ENCODE peak calls at places on chromosomes 4 and X, in nine cellular contexts. C, L, E, G, Y, J, F, O and U are unnamed samples.
A peak's percentile ranks its signal among the peaks of the same experiment; 100 is the strongest.

GRCh38 chr4:175034986-175035705 is 117.0 kb downstream of the ADAM29 start:
- DNase-seq in C (no peak), L (no peak), E (no peak), G (no peak), Y (no peak), J (no peak), F (no peak), O (no peak), U (no peak)

GRCh38 chr4:105197777-105198176 is 51.1 kb downstream of the TET2 start:
- DNase-seq in C (no peak), L (no peak), E (no peak), G (no peak), Y (no peak), J (no peak), F (no peak), O (no peak), U (no peak)

GRCh38 chrX:107503996-107504395 is 54.5 kb downstream of the FRMPD3 start:
- DNase-seq in C (no peak), L (no peak), E (no peak), G (no peak), Y (no peak), J (peak; percentile 67), F (peak; percentile 5), O (no peak), U (no peak)

GRCh38 chr4:43316813-43317212 is 424.3 kb downstream of the GRXCR1 start:
- DNase-seq in C (no peak), L (no peak), E (no peak), G (no peak), Y (no peak), J (no peak), F (no peak), O (no peak), U (no peak)

GRCh38 chrX:10750581-10750980 is 130.2 kb upstream of the MID1 start:
- DNase-seq in C (no peak), L (no peak), E (no peak), G (no peak), Y (no peak), J (no peak), F (no peak), O (no peak), U (no peak)

GRCh38 chr4:145694929-145695328 is 15.0 kb downstream of the C4orf51 start:
- DNase-seq in C (no peak), L (no peak), E (no peak), G (no peak), Y (no peak), J (no peak), F (no peak), O (no peak), U (no peak)

GRCh38 chr4:2353222-2354107 is 65.0 kb downstream of the ZFYVE28 start:
- DNase-seq in C (no peak), L (peak; percentile 79), E (no peak), G (no peak), Y (peak; percentile 43), J (no peak), F (no peak), O (peak; percentile 43), U (peak; percentile 56)

GRCh38 chrX:23610491-23610890 is 56.8 kb upstream of the PRDX4 start:
- DNase-seq in C (no peak), L (no peak), E (no peak), G (no peak), Y (no peak), J (no peak), F (no peak), O (no peak), U (no peak)

GRCh38 chr4:142278663-142279062 is 567.4 kb downstream of the INPP4B start:
- DNase-seq in C (no peak), L (no peak), E (no peak), G (no peak), Y (no peak), J (no peak), F (no peak), O (no peak), U (no peak)
- H3K4me1 ChIP-seq in C (peaks cover 28% of the 10 kb centered on the region), L (no peaks in the 10 kb centered on the region), E (no peaks in the 10 kb centered on the region), G (no peaks in the 10 kb centered on the region), Y (no peaks in the 10 kb centered on the region), J (no peaks in the 10 kb centered on the region), F (no peaks in the 10 kb centered on the region), O (no peaks in the 10 kb centered on the region), U (no peaks in the 10 kb centered on the region)

GRCh38 chr4:138112389-138112788 is 129.8 kb downstream of the SLC7A11 start:
- DNase-seq in C (no peak), L (no peak), E (no peak), G (no peak), Y (no peak), J (peak; percentile 73), F (no peak), O (no peak), U (no peak)

GRCh38 chr4:138114434-138114833 is 127.7 kb downstream of the SLC7A11 start:
- DNase-seq in C (no peak), L (no peak), E (no peak), G (no peak), Y (no peak), J (peak; percentile 87), F (no peak), O (no peak), U (no peak)

GRCh38 chr4:138113819-138114415 is 128.2 kb downstream of the SLC7A11 start:
- DNase-seq in C (no peak), L (no peak), E (no peak), G (no peak), Y (no peak), J (no peak), F (no peak), O (no peak), U (no peak)

GRCh38 chr4:138110815-138111214 is 131.3 kb downstream of the SLC7A11 start:
- DNase-seq in C (no peak), L (no peak), E (no peak), G (no peak), Y (no peak), J (no peak), F (no peak), O (no peak), U (no peak)

DNA sequence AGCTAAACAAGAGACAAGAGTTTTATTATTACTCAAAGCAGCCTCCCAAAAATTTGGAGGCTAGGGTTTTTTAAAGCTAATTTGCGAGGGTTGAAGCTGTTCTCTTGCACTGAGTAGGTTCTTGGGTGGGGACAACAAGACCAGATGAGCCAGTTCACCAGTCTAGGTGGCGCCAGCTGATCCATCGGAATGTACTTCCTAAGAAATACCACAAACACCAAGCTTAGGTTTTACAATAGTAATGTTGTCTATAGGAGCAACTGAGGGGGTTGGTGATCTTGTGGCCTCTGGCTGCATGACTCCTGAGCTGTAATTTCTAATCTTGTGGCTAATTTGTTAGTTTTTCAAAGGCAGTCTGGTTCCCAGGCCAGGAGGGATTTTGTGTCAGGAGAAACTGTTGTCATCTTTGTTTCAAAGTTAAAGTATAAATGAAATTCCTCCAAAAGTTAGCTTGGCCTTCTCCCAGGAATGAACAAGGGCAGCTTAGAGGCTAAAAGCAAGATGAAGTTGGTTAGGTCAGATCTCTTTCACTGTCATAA is 130.6 kb downstream of the SLC7A11 start:
- DNase-seq in C (no peak), L (no peak), E (no peak), G (no peak), Y (no peak), J (no peak), F (no peak), O (no peak), U (no peak)
- H3K27ac ChIP-seq in C (no peak overlapping the region), L (no peak overlapping the region), E (no peak overlapping the region), G (no peak overlapping the region), Y (no peak overlapping the region), J (peak overlapping the region; percentile 81), F (no peak overlapping the region), O (no peak overlapping the region), U (no peak overlapping the region)

GRCh38 chr4:7868892-7869471 is 70.7 kb downstream of the AFAP1 start:
- DNase-seq in C (no peak), L (no peak), E (no peak), G (no peak), Y (no peak), J (no peak), F (no peak), O (no peak), U (no peak)

GRCh38 chr4:7867191-7867590 is 72.5 kb downstream of the AFAP1 start:
- DNase-seq in C (no peak), L (no peak), E (no peak), G (no peak), Y (no peak), J (no peak), F (no peak), O (no peak), U (no peak)

GRCh38 chr4:7868430-7868775 is 71.3 kb downstream of the AFAP1 start:
- DNase-seq in C (no peak), L (no peak), E (no peak), G (no peak), Y (no peak), J (no peak), F (no peak), O (no peak), U (no peak)

GRCh38 chr4:7865533-7865932 is 74.1 kb downstream of the AFAP1 start:
- DNase-seq in C (no peak), L (no peak), E (no peak), G (no peak), Y (no peak), J (no peak), F (no peak), O (no peak), U (no peak)

GRCh38 chr4:7867701-7868429 is 71.8 kb downstream of the AFAP1 start:
- DNase-seq in C (no peak), L (no peak), E (no peak), G (no peak), Y (no peak), J (no peak), F (no peak), O (no peak), U (no peak)
- H3K4me1 ChIP-seq in C (peaks cover 7% of the 10 kb centered on the region), L (peaks cover 6% of the 10 kb centered on the region), E (peaks cover 29% of the 10 kb centered on the region), G (no peaks in the 10 kb centered on the region), Y (no peaks in the 10 kb centered on the region), J (no peaks in the 10 kb centered on the region), F (peaks cover 21% of the 10 kb centered on the region), O (peaks cover 11% of the 10 kb centered on the region), U (peaks cover 8% of the 10 kb centered on the region)

GRCh38 chr4:73528171-73528570 is 46.6 kb downstream of the AFM start:
- DNase-seq in C (no peak), L (no peak), E (no peak), G (no peak), Y (no peak), J (peak; percentile 30), F (no peak), O (no peak), U (no peak)

GRCh38 chr4:73538162-73538561 is 56.6 kb downstream of the AFM start:
- DNase-seq in C (no peak), L (no peak), E (no peak), G (no peak), Y (no peak), J (peak; percentile 28), F (no peak), O (no peak), U (no peak)

GRCh38 chr4:73539386-73539785 is 57.8 kb downstream of the AFM start:
- DNase-seq in C (no peak), L (no peak), E (no peak), G (no peak), Y (no peak), J (no peak), F (no peak), O (no peak), U (no peak)

GRCh38 chr4:73533515-73534422 is 52.2 kb downstream of the AFM start:
- DNase-seq in C (no peak), L (no peak), E (no peak), G (no peak), Y (no peak), J (no peak), F (no peak), O (no peak), U (no peak)
- H3K27ac ChIP-seq in C (no peak overlapping the region), L (no peak overlapping the region), E (no peak overlapping the region), G (no peak overlapping the region), Y (peak overlapping the region; percentile 9), J (no peak overlapping the region), F (no peak overlapping the region), O (no peak overlapping the region), U (no peak overlapping the region)